ENCODE peak calls at places on chromosomes 4 and X, in six cellular contexts. L, S, E, I, B and Y are unnamed samples.

GRCh38 chr4:108433832-108434231 is 186.5 kb upstream of the RPL34 start:
- DNase-seq in I (no peak), L (peak; percentile 31), E (peak; percentile 32), B (peak; percentile 20), S (peak; percentile 51), Y (no peak)

GRCh38 chrX:144798972-144799371 is 448.3 kb upstream of the SPANXN1 start:
- DNase-seq in I (no peak), L (no peak), E (no peak), B (no peak), S (no peak), Y (no peak)

GRCh38 chrX:53089224-53089842 is 4.6 kb upstream of the KANTR start:
- DNase-seq in I (no peak), L (peak; percentile 53), S (peak; percentile 63), E (peak; percentile 38), B (peak; percentile 25), Y (no peak)

GRCh38 chr4:140046573-140046972 is 107.4 kb downstream of the MAML3 start:
- DNase-seq in L (no peak), I (no peak), E (no peak), S (no peak), B (no peak), Y (no peak)

GRCh38 chr4:23728393-23728792 is 161.5 kb downstream of the PPARGC1A start:
- DNase-seq in E (peak; percentile 23), S (peak; percentile 58), B (no peak), L (peak; percentile 99), I (peak; percentile 20), Y (no peak)

GRCh38 chr4:39046243-39046642 is 14.0 kb upstream of the TMEM156 start:
- DNase-seq in S (no peak), L (peak; percentile 44), I (no peak), B (no peak), E (no peak), Y (no peak)

GRCh38 chrX:65136424-65136823 is 160.2 kb upstream of the ZC4H2 start:
- DNase-seq in S (no peak), B (no peak), I (no peak), L (no peak), E (no peak), Y (no peak)

GRCh38 chrX:3757510-3758025 is 44.1 kb upstream of the PRKX start:
- DNase-seq in S (no peak), B (no peak), L (no peak), E (no peak), I (no peak), Y (no peak)

GRCh38 chr4:113693993-113694392 is 67.5 kb downstream of the CAMK2D start:
- DNase-seq in L (no peak), S (no peak), E (no peak), I (no peak), B (no peak), Y (no peak)

GRCh38 chr4:10101559-10102192 is 14.9 kb downstream of the WDR1 start:
- DNase-seq in I (no peak), S (peak; percentile 40), E (no peak), B (no peak), L (no peak), Y (no peak)

GRCh38 chrX:11766487-11766886 is 8.4 kb downstream of the MSL3 start:
- DNase-seq in L (no peak), I (no peak), S (no peak), E (no peak), B (no peak), Y (no peak)

GRCh38 chr4:92969650-92970370 is 666.0 kb downstream of the GRID2 start:
- DNase-seq in L (peak; percentile 82), I (peak; percentile 57), S (peak; percentile 46), E (peak; percentile 57), B (no peak), Y (no peak)

GRCh38 chr4:74120086-74120485 is 21.1 kb upstream of the CXCL2 start:
- DNase-seq in S (no peak), E (no peak), B (no peak), L (no peak), I (no peak), Y (no peak)

GRCh38 chr4:1939664-1940509 is 68.7 kb downstream of the NSD2 start:
- DNase-seq in B (no peak), I (peak; percentile 51), S (peak; percentile 83), E (peak; percentile 25), L (peak; percentile 93), Y (no peak)

GRCh38 chr4:121070274-121070673 is 2.1 kb downstream of the NDNF start:
- DNase-seq in B (no peak), I (no peak), L (no peak), E (no peak), S (no peak), Y (no peak)

GRCh38 chr4:7388627-7389026 is 46.1 kb downstream of the PSAPL1 start:
- DNase-seq in B (no peak), I (no peak), S (no peak), L (no peak), E (no peak), Y (no peak)

GRCh38 chr4:93414041-93414440 is 414.5 kb upstream of the ATOH1 start:
- DNase-seq in I (no peak), E (no peak), S (no peak), B (no peak), L (no peak), Y (no peak)

GRCh38 chrX:9341305-9342201 is 123.3 kb upstream of the TBL1X start:
- DNase-seq in S (no peak), E (peak; percentile 3), L (peak; percentile 67), I (no peak), B (peak; percentile 61), Y (peak; percentile 53)

GRCh38 chr4:88169298-88169697 is 10.9 kb upstream of the ABCG2 start:
- DNase-seq in E (no peak), L (no peak), B (no peak), I (no peak), S (no peak), Y (no peak)

GRCh38 chr4:140085062-140085622 is 68.8 kb downstream of the MAML3 start:
- DNase-seq in L (peak; percentile 70), B (no peak), S (no peak), I (no peak), E (peak; percentile 73), Y (no peak)

GRCh38 chr4:170122252-170122651 is 32.5 kb upstream of the AADAT start:
- DNase-seq in E (no peak), S (no peak), I (no peak), L (no peak), B (no peak), Y (no peak)

GRCh38 chrX:42102586-42103282 is 179.4 kb upstream of the CASK start:
- DNase-seq in I (no peak), E (no peak), L (peak; percentile 60), S (no peak), B (no peak), Y (no peak)

GRCh38 chrX:38052096-38052495 is 45.7 kb downstream of the SYTL5 start:
- DNase-seq in L (peak; percentile 92), B (no peak), S (peak; percentile 9), E (peak; percentile 35), I (no peak), Y (no peak)

GRCh38 chr4:25970691-25971427 is 56.8 kb downstream of the SMIM20 start:
- DNase-seq in E (no peak), S (no peak), B (no peak), L (peak; percentile 90), I (no peak), Y (no peak)

GRCh38 chr4:168723020-168723419 is 226.2 kb downstream of the PALLD start:
- DNase-seq in I (no peak), B (no peak), E (no peak), L (peak; percentile 82), S (no peak), Y (no peak)

GRCh38 chr4:2241410-2242353 is at the start of the genes HAUS3 and POLN:
- DNase-seq in S (peak; percentile 100), I (peak; percentile 91), B (peak; percentile 99), E (peak; percentile 98), L (peak; percentile 94), Y (peak; percentile 94)

GRCh38 chr4:53587123-53587522 is 4.2 kb downstream of the LNX1 start:
- DNase-seq in E (peak; percentile 69), L (no peak), B (no peak), I (no peak), S (no peak), Y (no peak)

GRCh38 chr4:168865854-168866253 is 144.2 kb downstream of the CBR4 start:
- DNase-seq in S (no peak), E (no peak), B (no peak), L (no peak), I (no peak), Y (no peak)

GRCh38 chrX:118189628-118190027 is 73.0 kb upstream of the KLHL13 start:
- DNase-seq in B (no peak), S (no peak), E (no peak), L (no peak), I (no peak), Y (no peak)

GRCh38 chr4:71520308-71520707 is 181.5 kb downstream of the SLC4A4 start:
- DNase-seq in L (no peak), S (no peak), B (no peak), I (no peak), E (no peak), Y (no peak)

GRCh38 chrX:39002466-39002865 is 201.2 kb downstream of the MID1IP1 start:
- DNase-seq in E (no peak), I (no peak), L (peak; percentile 16), B (no peak), S (no peak), Y (no peak)

GRCh38 chr4:7988437-7988836 is 48.8 kb upstream of the AFAP1 start:
- DNase-seq in L (peak; percentile 48), S (peak; percentile 64), I (no peak), E (no peak), B (no peak), Y (no peak)

GRCh38 chr4:59195867-59196266 is 2004.3 kb upstream of the ADGRL3 start:
- DNase-seq in I (no peak), L (no peak), B (no peak), E (no peak), S (no peak), Y (no peak)

GRCh38 chr4:184453402-184454160 is 20.8 kb downstream of the IRF2 start:
- DNase-seq in E (no peak), S (peak; percentile 84), I (no peak), B (peak; percentile 29), L (peak; percentile 66), Y (no peak)

GRCh38 chr4:111602848-111603247 is 542.4 kb upstream of the FAM241A start:
- DNase-seq in L (no peak), E (no peak), S (peak; percentile 2), I (no peak), B (no peak), Y (no peak)

GRCh38 chrX:119156241-119156640 is 28.6 kb upstream of the KIAA1210 start:
- DNase-seq in I (no peak), S (no peak), L (no peak), B (no peak), E (no peak), Y (no peak)

GRCh38 chrX:133215747-133216146 is 2.4 kb downstream of the TFDP3 start:
- DNase-seq in B (no peak), S (peak; percentile 41), E (peak; percentile 12), L (peak; percentile 34), I (no peak), Y (no peak)

GRCh38 chr4:41573458-41574129 is 35.6 kb downstream of the LIMCH1 start:
- DNase-seq in E (peak; percentile 28), L (peak; percentile 66), S (no peak), B (no peak), I (no peak), Y (no peak)